ENCODE peak calls at places on chromosomes 2 and 18, in six cellular contexts. One of them, this sample, is unnamed.

GRCh38 chr2:238449909-238450417 is 23.2 kb downstream of the ASB1 start:
- DNase-seq in lower lobe of right lung: peak; percentile 72
- DNase-seq in adrenal gland: peak; percentile 92
- DNase-seq in AG09319: no peak
- DNase-seq in psoas muscle: peak; percentile 78
- DNase-seq in uterus: peak; percentile 54
- DNase-seq in this sample: no peak

GRCh38 chr2:150075831-150076230 is 411.6 kb downstream of the RND3 start:
- DNase-seq in lower lobe of right lung: no peak
- DNase-seq in adrenal gland: no peak
- DNase-seq in AG09319: no peak
- DNase-seq in psoas muscle: no peak
- DNase-seq in uterus: no peak
- DNase-seq in this sample: no peak

GRCh38 chr2:108446703-108447102 is 2.3 kb upstream of the GCC2 start:
- DNase-seq in lower lobe of right lung: no peak
- DNase-seq in adrenal gland: no peak
- DNase-seq in AG09319: no peak
- DNase-seq in psoas muscle: no peak
- DNase-seq in uterus: no peak
- DNase-seq in this sample: no peak

GRCh38 chr2:224098473-224098872 is 59.4 kb upstream of the SERPINE2 start:
- DNase-seq in lower lobe of right lung: no peak
- DNase-seq in adrenal gland: no peak
- DNase-seq in AG09319: no peak
- DNase-seq in psoas muscle: peak; percentile 23
- DNase-seq in uterus: no peak
- DNase-seq in this sample: no peak

GRCh38 chr2:48496867-48497266 is 33.1 kb upstream of the STON1 start:
- DNase-seq in lower lobe of right lung: no peak
- DNase-seq in adrenal gland: peak; percentile 40
- DNase-seq in AG09319: no peak
- DNase-seq in psoas muscle: no peak
- DNase-seq in uterus: no peak
- DNase-seq in this sample: no peak

GRCh38 chr2:28352726-28353125 is 39.9 kb upstream of the FOSL2 start:
- DNase-seq in lower lobe of right lung: peak; percentile 30
- DNase-seq in adrenal gland: no peak
- DNase-seq in AG09319: no peak
- DNase-seq in psoas muscle: peak; percentile 2
- DNase-seq in uterus: no peak
- DNase-seq in this sample: no peak

GRCh38 chr2:128510701-128511100 is 192.0 kb upstream of the HS6ST1 start:
- DNase-seq in lower lobe of right lung: no peak
- DNase-seq in adrenal gland: no peak
- DNase-seq in AG09319: peak; percentile 40
- DNase-seq in psoas muscle: no peak
- DNase-seq in uterus: no peak
- DNase-seq in this sample: no peak

GRCh38 chr2:110104025-110104771 is 11.4 kb downstream of the MALL start:
- DNase-seq in lower lobe of right lung: peak; percentile 59
- DNase-seq in adrenal gland: no peak
- DNase-seq in AG09319: no peak
- DNase-seq in psoas muscle: no peak
- DNase-seq in uterus: no peak
- DNase-seq in this sample: no peak

GRCh38 chr18:50970006-50970405 is 2.2 kb downstream of the ELAC1 start:
- DNase-seq in lower lobe of right lung: peak; percentile 67
- DNase-seq in adrenal gland: peak; percentile 34
- DNase-seq in AG09319: no peak
- DNase-seq in psoas muscle: no peak
- DNase-seq in uterus: no peak
- DNase-seq in this sample: no peak

GRCh38 chr2:85485815-85486214 is 53.2 kb upstream of the MAT2A start:
- DNase-seq in lower lobe of right lung: no peak
- DNase-seq in adrenal gland: no peak
- DNase-seq in AG09319: no peak
- DNase-seq in psoas muscle: no peak
- DNase-seq in uterus: no peak
- DNase-seq in this sample: no peak

GRCh38 chr2:45173513-45173912 is 164.3 kb upstream of the SIX2 start:
- DNase-seq in lower lobe of right lung: no peak
- DNase-seq in adrenal gland: no peak
- DNase-seq in AG09319: peak; percentile 85
- DNase-seq in psoas muscle: peak; percentile 32
- DNase-seq in uterus: no peak
- DNase-seq in this sample: no peak
- TF ChIP-seq CTCF in lower lobe of right lung: no peak
- TF ChIP-seq CTCF in adrenal gland: no peak
- TF ChIP-seq CTCF in AG09319: no peak
- TF ChIP-seq CTCF in psoas muscle: no peak
- TF ChIP-seq CTCF in uterus: no peak
- TF ChIP-seq CTCF in this sample: no peak

GRCh38 chr2:26605195-26605968 is 35.8 kb downstream of the CIB4 start:
- DNase-seq in lower lobe of right lung: no peak
- DNase-seq in adrenal gland: peak; percentile 70
- DNase-seq in AG09319: no peak
- DNase-seq in psoas muscle: no peak
- DNase-seq in uterus: no peak
- DNase-seq in this sample: peak; percentile 64
- TF ChIP-seq CTCF in lower lobe of right lung: peak; percentile 86
- TF ChIP-seq CTCF in adrenal gland: peak; percentile 80
- TF ChIP-seq CTCF in AG09319: peak; percentile 93
- TF ChIP-seq CTCF in psoas muscle: peak; percentile 81
- TF ChIP-seq CTCF in uterus: peak; percentile 82
- TF ChIP-seq CTCF in this sample: peak; percentile 74

GRCh38 chr2:42980764-42981416 is 188.5 kb upstream of the HAAO start:
- DNase-seq in lower lobe of right lung: no peak
- DNase-seq in adrenal gland: no peak
- DNase-seq in AG09319: no peak
- DNase-seq in psoas muscle: no peak
- DNase-seq in uterus: no peak
- DNase-seq in this sample: no peak

GRCh38 chr2:42979870-42980763 is 187.7 kb upstream of the HAAO start:
- DNase-seq in lower lobe of right lung: no peak
- DNase-seq in adrenal gland: no peak
- DNase-seq in AG09319: no peak
- DNase-seq in psoas muscle: no peak
- DNase-seq in uterus: no peak
- DNase-seq in this sample: no peak

GRCh38 chr2:42978887-42979415 is 186.6 kb upstream of the HAAO start:
- DNase-seq in lower lobe of right lung: no peak
- DNase-seq in adrenal gland: no peak
- DNase-seq in AG09319: no peak
- DNase-seq in psoas muscle: no peak
- DNase-seq in uterus: no peak
- DNase-seq in this sample: no peak

GRCh38 chr2:42978175-42978886 is 185.9 kb upstream of the HAAO start:
- DNase-seq in lower lobe of right lung: no peak
- DNase-seq in adrenal gland: no peak
- DNase-seq in AG09319: no peak
- DNase-seq in psoas muscle: no peak
- DNase-seq in uterus: peak; percentile 11
- DNase-seq in this sample: no peak

DNA sequence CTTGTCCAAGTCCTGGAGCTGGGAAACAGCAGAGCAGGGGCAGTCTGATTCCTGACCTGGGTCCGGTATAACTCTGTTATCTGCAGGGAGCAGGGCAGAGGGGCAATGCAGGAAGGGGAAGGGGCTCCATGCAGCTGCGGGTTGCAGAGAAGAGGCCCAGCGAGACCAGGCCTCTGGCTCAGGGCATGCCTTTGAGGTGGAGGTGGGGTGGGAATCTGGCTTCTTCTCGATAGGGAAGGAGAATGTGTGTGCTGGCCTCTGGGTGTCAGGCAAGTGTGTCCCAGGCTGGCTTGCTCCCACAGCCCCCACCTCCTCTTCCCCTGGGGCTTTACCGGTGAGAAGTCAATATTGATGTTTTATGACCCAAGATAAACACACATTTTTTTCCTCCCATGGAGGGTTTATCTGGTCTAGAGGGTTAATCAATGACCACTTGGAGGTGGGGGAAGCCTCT is 187.1 kb upstream of the HAAO start:
- DNase-seq in lower lobe of right lung: no peak
- DNase-seq in adrenal gland: no peak
- DNase-seq in AG09319: no peak
- DNase-seq in psoas muscle: no peak
- DNase-seq in uterus: no peak
- DNase-seq in this sample: no peak
- TF ChIP-seq CTCF in lower lobe of right lung: no peak
- TF ChIP-seq CTCF in adrenal gland: no peak
- TF ChIP-seq CTCF in AG09319: no peak
- TF ChIP-seq CTCF in psoas muscle: no peak
- TF ChIP-seq CTCF in uterus: no peak
- TF ChIP-seq CTCF in this sample: no peak

GRCh38 chr18:79583984-79584401 is 95.6 kb upstream of the CTDP1 start:
- DNase-seq in lower lobe of right lung: peak; percentile 41
- DNase-seq in adrenal gland: no peak
- DNase-seq in AG09319: no peak
- DNase-seq in psoas muscle: no peak
- DNase-seq in uterus: peak; percentile 10
- DNase-seq in this sample: no peak
- TF ChIP-seq CTCF in lower lobe of right lung: no peak
- TF ChIP-seq CTCF in adrenal gland: no peak
- TF ChIP-seq CTCF in AG09319: no peak
- TF ChIP-seq CTCF in psoas muscle: no peak
- TF ChIP-seq CTCF in uterus: no peak
- TF ChIP-seq CTCF in this sample: no peak